ENCODE peak calls at places on chromosomes 13 and 19, in nine cellular contexts. R is LoVo; F is WTC11; W is NCI-H146; V is left ventricle myocardium inferior; D is stimulated activated CD8-positive, alpha-beta memory T cell treated with anti-CD3 and anti-CD28 coated beads, Interleukin-12 subunit alpha, Interleukin-12 subunit beta, amount 100 ng/mL, for 4 hours; H is hepatocyte; T is MG63; A is EL. Y is an unnamed sample.

GRCh38 chr19:16034958-16035560 is 41.2 kb upstream of the TPM4 start:
- DNase-seq in F (no peak), V (no peak), T (no peak), W (no peak), H (no peak), R (no peak), D (no peak), A (no peak), Y (no peak)

GRCh38 chr13:110067355-110068175 is 239.4 kb downstream of the COL4A1 start:
- DNase-seq in F (no peak), V (peak), R (no peak), A (no peak), T (no peak), W (no peak), H (peak), D (no peak), Y (no peak)

GRCh38 chr13:98741741-98742435 is 10.6 kb downstream of the SLC15A1 start:
- DNase-seq in A (no peak), V (no peak), T (no peak), R (no peak), F (no peak), H (peak), D (no peak), W (no peak), Y (no peak)

GRCh38 chr13:20231839-20232555 is at the start of gene GJB6:
- DNase-seq in V (no peak), A (no peak), R (peak), T (peak), W (peak), D (no peak), H (peak), F (peak), Y (no peak)

GRCh38 chr19:13018037-13018914 is 23.0 kb downstream of the NFIX start:
- DNase-seq in D (no peak), T (peak), F (peak), R (no peak), V (peak), A (peak), W (no peak), H (no peak), Y (no peak)

GRCh38 chr19:45136507-45137178 is 24.1 kb downstream of the NKPD1 start:
- DNase-seq in T (no peak), W (peak), D (no peak), H (no peak), R (no peak), A (no peak), V (no peak), F (no peak), Y (no peak)

GRCh38 chr19:17338440-17339078 is 1.2 kb downstream of the GTPBP3 start:
- DNase-seq in R (no peak), A (no peak), D (no peak), H (no peak), W (no peak), T (no peak), V (no peak), F (no peak), Y (no peak)

GRCh38 chr19:10617409-10618121 is 7.8 kb upstream of the SLC44A2 start:
- DNase-seq in W (no peak), R (no peak), H (peak), D (no peak), F (no peak), T (no peak), A (peak), V (no peak), Y (peak)

GRCh38 chr13:107144432-107144831 is 576.5 kb upstream of the ARGLU1 start:
- DNase-seq in V (no peak), R (no peak), H (no peak), D (no peak), F (no peak), W (no peak), T (no peak), A (no peak), Y (no peak)

GRCh38 chr13:90091611-90092010 is 1255.9 kb upstream of the MIR17HG start:
- DNase-seq in V (no peak), T (no peak), H (no peak), R (no peak), D (no peak), W (no peak), F (no peak), A (no peak), Y (no peak)

Y was measured in HT1080.